ENCODE peak calls at places on chromosome 19, in seven cellular contexts. G is sigmoid colon, F is HCT116, V is SK-N-SH, I is stomach, C is transverse colon, E is H1. U is an unnamed sample. For H3K4me1, the result is how much of the 10 kb centered on the place peaks cover.

GRCh38 chr19:53780506-53780905 is 43.6 kb downstream of the NLRP12 start:
- DNase-seq in C (no peak), V (no peak), F (no peak), I (no peak), G (no peak), E (no peak), U (no peak)

GRCh38 chr19:7699422-7700127 is 2.4 kb downstream of the FCER2 start:
- DNase-seq in I (no peak), C (no peak), G (no peak), V (no peak), F (no peak), E (no peak), U (no peak)

GRCh38 chr19:16381756-16382401 is 57.3 kb downstream of the KLF2 start:
- DNase-seq in E (no peak), V (no peak), C (peak), G (peak), I (no peak), F (no peak), U (peak)

GRCh38 chr19:42352216-42352892 is 26.9 kb downstream of the MEGF8 start:
- DNase-seq in V (peak), F (no peak), C (no peak), I (no peak), G (no peak), E (no peak), U (no peak)

GRCh38 chr19:46524272-46524671 is 28.6 kb upstream of the PNMA8B start:
- DNase-seq in I (no peak), F (no peak), E (no peak), V (no peak), G (no peak), C (no peak), U (no peak)

GRCh38 chr19:49431330-49431749 is 6.2 kb downstream of the GFY start:
- DNase-seq in F (no peak), I (no peak), V (peak), C (no peak), G (no peak), E (no peak), U (no peak)

GRCh38 chr19:7927605-7928333 is 1.8 kb upstream of the CTXN1 start:
- DNase-seq in G (no peak), E (no peak), V (no peak), F (no peak), I (no peak), C (no peak), U (no peak)

GRCh38 chr19:48970139-48970766 is 5.1 kb downstream of the FTL start:
- DNase-seq in G (no peak), I (no peak), E (no peak), F (no peak), V (no peak), C (no peak), U (no peak)

GRCh38 chr19:34366670-34367423 is 1.9 kb downstream of the GPI start:
- DNase-seq in F (no peak), C (no peak), G (no peak), E (no peak), I (no peak), V (no peak), U (no peak)

GRCh38 chr19:16062789-16063188 is 13.5 kb upstream of the TPM4 start:
- DNase-seq in F (no peak), I (peak), G (no peak), C (peak), V (peak), E (peak), U (no peak)

GRCh38 chr19:41808663-41809566 is 12.5 kb downstream of the CEACAM3 start:
- DNase-seq in F (no peak), G (no peak), C (peak), I (peak), E (no peak), V (no peak), U (no peak)

GRCh38 chr19:31066385-31066784 is 282.9 kb downstream of the TSHZ3 start:
- DNase-seq in G (no peak), C (no peak), V (no peak), I (no peak), E (no peak), F (no peak), U (no peak)

GRCh38 chr19:17721821-17722220 is 2.5 kb downstream of the MAP1S start:
- DNase-seq in F (no peak), E (no peak), C (no peak), G (no peak), I (no peak), V (no peak), U (no peak)

GRCh38 chr19:6065685-6066365 is 44.5 kb downstream of the RFX2 start:
- DNase-seq in C (peak), G (no peak), F (no peak), E (no peak), I (no peak), V (no peak), U (no peak)

GRCh38 chr19:54096642-54097106 is 3.9 kb downstream of the OSCAR start:
- DNase-seq in I (no peak), E (peak), C (peak), V (no peak), F (peak), G (peak), U (no peak)

GRCh38 chr19:38559428-38560401 is 58.0 kb downstream of the MAP4K1 start:
- DNase-seq in C (no peak), E (no peak), V (no peak), G (no peak), I (no peak), F (no peak), U (no peak)

GRCh38 chr19:15636026-15636425 is 4.7 kb upstream of the CYP4F3 start:
- DNase-seq in C (no peak), G (no peak), F (no peak), V (no peak), I (no peak), E (no peak), U (no peak)

GRCh38 chr19:16342002-16342715 is 17.5 kb downstream of the KLF2 start:
- DNase-seq in I (no peak), V (no peak), E (no peak), C (peak), G (no peak), F (no peak), U (no peak)

GRCh38 chr19:33392341-33393285 is 19.1 kb downstream of the CEBPG start:
- DNase-seq in G (peak), C (peak), E (no peak), I (peak), V (peak), F (no peak), U (no peak)

GRCh38 chr19:19434483-19435045 is 29.1 kb downstream of the GATAD2A start:
- DNase-seq in I (no peak), E (no peak), G (peak), C (no peak), F (no peak), V (no peak), U (no peak)

GRCh38 chr19:42220751-42221097 is 612 bp downstream of the ZNF526 start:
- DNase-seq in E (no peak), C (no peak), F (no peak), G (no peak), V (no peak), I (no peak), U (no peak)

GRCh38 chr19:39971380-39971841 is 446 bp downstream of the PSMC4 start:
- DNase-seq in I (peak), C (no peak), F (no peak), V (no peak), E (no peak), G (peak), U (no peak)

GRCh38 chr19:3849092-3849491 is 19.7 kb downstream of the ZFR2 start:
- DNase-seq in C (peak), I (peak), V (peak), F (peak), E (no peak), G (no peak), U (no peak)

GRCh38 chr19:46416077-46416709 is 2.8 kb upstream of the CCDC8 start:
- DNase-seq in E (peak), F (peak), G (peak), I (peak), C (peak), V (peak), U (no peak)

GRCh38 chr19:50694815-50695145 is 24.8 kb downstream of the SHANK1 start:
- DNase-seq in I (no peak), E (no peak), G (no peak), F (no peak), C (no peak), V (no peak), U (no peak)

GRCh38 chr19:3389876-3390361 is 23.5 kb downstream of the NFIC start:
- DNase-seq in F (no peak), E (peak), V (no peak), I (peak), G (peak), C (no peak), U (no peak)

DNA sequence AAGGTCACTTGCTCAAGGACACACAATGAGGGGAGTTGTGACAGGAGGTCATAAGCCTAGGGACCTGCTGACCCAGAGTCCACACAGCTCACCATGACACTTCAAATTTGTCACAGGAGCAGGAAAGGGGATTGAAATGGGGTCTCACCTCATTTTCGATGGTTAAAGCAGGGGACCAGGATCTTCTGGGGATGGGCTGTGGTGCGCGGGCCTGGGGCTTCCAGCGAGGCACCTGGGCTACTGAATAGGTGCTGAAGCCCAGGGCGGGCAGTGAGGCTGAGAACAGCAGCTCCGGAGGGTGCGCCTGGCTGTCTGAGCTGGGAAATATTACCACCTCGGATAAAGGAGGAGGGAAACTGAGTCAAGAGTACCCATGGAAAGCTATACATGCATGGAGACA is 11.0 kb downstream of the MAN2B1 start:
- DNase-seq in G (no peak), E (no peak), V (no peak), F (no peak), I (no peak), C (no peak), U (no peak)
- TF ChIP-seq POLR2AphosphoS5 in G (no peak), E (no peak), V (no peak), F (no peak), I (no peak), C (no peak), U (no peak)

GRCh38 chr19:10501971-10502523 is 1.1 kb downstream of the KEAP1 start:
- DNase-seq in F (no peak), E (peak), I (peak), C (peak), G (peak), V (peak), U (no peak)
- H3K4me1 ChIP-seq in F (under half), E (under half), I (half or more), C (half or more), G (under half), V (under half), U (half or more)

GRCh38 chr19:29855087-29855486 is 43.3 kb downstream of the CCNE1 start:
- DNase-seq in F (no peak), E (peak), I (no peak), G (peak), V (no peak), C (no peak), U (no peak)

GRCh38 chr19:29858000-29858596 is 46.3 kb downstream of the CCNE1 start:
- DNase-seq in E (peak), F (no peak), C (peak), V (peak), G (peak), I (peak), U (no peak)

GRCh38 chr19:29858621-29859020 is 46.8 kb downstream of the CCNE1 start:
- DNase-seq in I (no peak), E (no peak), V (no peak), C (no peak), F (no peak), G (peak), U (no peak)

GRCh38 chr19:29854033-29854432 is 42.2 kb downstream of the CCNE1 start:
- DNase-seq in V (no peak), G (peak), F (no peak), E (no peak), I (no peak), C (no peak), U (no peak)

GRCh38 chr19:29855771-29856510 is 44.1 kb downstream of the CCNE1 start:
- DNase-seq in E (no peak), F (no peak), C (no peak), V (no peak), I (no peak), G (peak), U (no peak)
- TF ChIP-seq POLR2AphosphoS5 in E (no peak), F (no peak), C (no peak), V (no peak), I (no peak), G (no peak), U (no peak)

DNA sequence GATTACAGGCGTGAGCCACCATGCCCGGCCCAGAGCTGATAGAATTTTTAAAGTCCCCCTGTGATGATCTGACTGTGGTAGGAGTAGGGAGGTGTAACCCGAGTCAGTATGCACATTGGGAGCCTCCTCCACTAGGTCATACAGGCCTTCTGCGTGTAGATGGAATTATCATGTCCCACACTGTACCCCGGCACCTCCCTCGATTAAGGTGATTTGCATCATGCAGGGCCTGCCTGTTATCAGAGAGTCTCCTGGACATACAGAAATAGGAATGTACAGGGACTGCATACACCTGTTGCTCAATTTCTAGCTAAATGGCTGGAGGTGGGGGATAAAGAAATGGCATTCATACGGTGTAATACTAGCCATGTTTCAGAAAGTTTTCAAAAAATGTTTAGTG is 922 bp upstream of the ERVK3-1 start:
- DNase-seq in G (no peak), E (no peak), F (no peak), V (no peak), I (no peak), C (no peak), U (no peak)
- H3K4me1 ChIP-seq in G (under half), E (under half), F (under half), V (under half), I (under half), C (under half), U (under half)

GRCh38 chr19:36918090-36918489 is 2.0 kb downstream of the ZNF568 start:
- DNase-seq in C (no peak), I (no peak), V (no peak), E (no peak), F (no peak), G (no peak), U (no peak)

GRCh38 chr19:36916991-36917390 is 859 bp downstream of the ZNF568 start:
- DNase-seq in G (no peak), F (no peak), E (no peak), V (peak), C (no peak), I (no peak), U (no peak)

DNA sequence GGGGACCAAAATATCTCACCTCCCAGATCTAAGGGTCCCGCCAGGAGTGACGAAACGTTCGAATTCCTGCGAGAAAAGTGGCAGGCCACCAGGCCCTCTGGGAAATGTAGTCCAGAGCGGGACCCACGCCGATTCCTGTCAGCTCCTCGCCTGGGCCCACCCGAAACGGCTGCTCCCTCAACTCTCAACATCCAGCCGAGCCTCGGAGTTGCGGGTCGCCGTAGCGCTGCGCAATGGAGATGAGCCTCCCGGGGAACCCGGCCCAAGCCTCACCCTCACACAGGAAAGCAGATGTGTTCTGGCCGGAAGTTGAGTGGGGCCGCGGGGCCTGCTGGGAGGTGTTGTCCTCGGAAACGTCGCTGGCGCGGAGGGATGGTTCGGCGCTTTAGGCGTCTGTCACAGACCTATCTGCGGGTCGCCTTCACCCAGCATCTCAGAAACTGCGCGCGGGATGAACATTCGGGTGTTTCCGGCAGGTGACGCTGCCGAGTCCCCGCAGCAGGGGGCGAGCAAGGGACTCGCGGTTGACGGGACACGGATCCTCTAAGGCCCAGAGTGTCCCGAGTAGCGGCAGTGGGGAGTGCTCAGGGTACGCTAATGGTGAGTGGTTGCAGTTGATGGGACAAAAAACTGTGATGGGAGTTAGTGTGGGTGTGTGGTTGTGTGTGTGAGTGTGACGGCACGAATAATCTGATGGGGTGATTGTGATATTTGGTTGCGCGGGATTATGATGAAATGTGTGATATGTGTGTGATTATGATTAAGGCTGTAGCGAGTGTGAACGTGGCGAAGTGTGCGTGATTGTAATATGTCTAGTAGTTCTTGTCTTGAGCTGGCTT is at the start of the genes ZNF568 and ZNF829:
- DNase-seq in C (peak), V (peak), F (no peak), I (peak), E (peak), G (peak), U (peak)
- TF ChIP-seq POLR2AphosphoS5 in C (no peak), V (no peak), F (no peak), I (peak), E (peak), G (peak), U (peak)

GRCh38 chr19:2289714-2290435 is 7.9 kb upstream of the PEAK3 start:
- DNase-seq in C (peak), V (no peak), F (no peak), E (no peak), I (peak), G (no peak), U (no peak)

GRCh38 chr19:2286402-2287140 is 4.6 kb upstream of the PEAK3 start:
- DNase-seq in V (no peak), F (no peak), E (no peak), I (no peak), G (no peak), C (no peak), U (no peak)

GRCh38 chr19:2287585-2287984 is 5.6 kb upstream of the PEAK3 start:
- DNase-seq in V (no peak), G (no peak), F (no peak), E (no peak), C (no peak), I (no peak), U (no peak)

GRCh38 chr19:2288743-2289713 is 7.1 kb upstream of the PEAK3 start:
- DNase-seq in F (no peak), V (no peak), E (no peak), G (no peak), I (no peak), C (no peak), U (no peak)

GRCh38 chr19:2288010-2288742 is 6.2 kb upstream of the PEAK3 start:
- DNase-seq in V (no peak), F (no peak), I (no peak), E (no peak), C (no peak), G (no peak), U (no peak)
- H3K4me1 ChIP-seq in V (under half), F (under half), I (under half), E (under half), C (under half), G (under half), U (under half)

GRCh38 chr19:1648156-1648925 is 4.1 kb downstream of the TCF3 start:
- DNase-seq in V (no peak), E (no peak), F (no peak), I (no peak), C (peak), G (no peak), U (no peak)

GRCh38 chr19:1650627-1651009 is 1.8 kb downstream of the TCF3 start:
- DNase-seq in F (no peak), E (no peak), I (no peak), V (peak), G (no peak), C (no peak), U (no peak)

GRCh38 chr19:1651061-1651547 is 1.3 kb downstream of the TCF3 start:
- DNase-seq in E (peak), G (peak), I (no peak), V (peak), C (peak), F (no peak), U (no peak)

GRCh38 chr19:1648926-1649541 is 3.4 kb downstream of the TCF3 start:
- DNase-seq in V (no peak), F (no peak), G (no peak), I (no peak), C (peak), E (no peak), U (no peak)

GRCh38 chr19:1649706-1650626 is 2.4 kb downstream of the TCF3 start:
- DNase-seq in C (no peak), I (no peak), V (no peak), G (no peak), F (no peak), E (no peak), U (no peak)
- TF ChIP-seq POLR2AphosphoS5 in C (no peak), I (no peak), V (no peak), G (no peak), F (no peak), E (no peak), U (no peak)

GRCh38 chr19:694481-695349 is 537 bp downstream of the PRSS57 start:
- DNase-seq in E (no peak), C (no peak), V (no peak), I (no peak), G (no peak), F (no peak), U (no peak)

GRCh38 chr19:690203-690602 is 5.0 kb downstream of the PRSS57 start:
- DNase-seq in I (no peak), F (no peak), V (no peak), C (no peak), E (no peak), G (no peak), U (no peak)

DNA sequence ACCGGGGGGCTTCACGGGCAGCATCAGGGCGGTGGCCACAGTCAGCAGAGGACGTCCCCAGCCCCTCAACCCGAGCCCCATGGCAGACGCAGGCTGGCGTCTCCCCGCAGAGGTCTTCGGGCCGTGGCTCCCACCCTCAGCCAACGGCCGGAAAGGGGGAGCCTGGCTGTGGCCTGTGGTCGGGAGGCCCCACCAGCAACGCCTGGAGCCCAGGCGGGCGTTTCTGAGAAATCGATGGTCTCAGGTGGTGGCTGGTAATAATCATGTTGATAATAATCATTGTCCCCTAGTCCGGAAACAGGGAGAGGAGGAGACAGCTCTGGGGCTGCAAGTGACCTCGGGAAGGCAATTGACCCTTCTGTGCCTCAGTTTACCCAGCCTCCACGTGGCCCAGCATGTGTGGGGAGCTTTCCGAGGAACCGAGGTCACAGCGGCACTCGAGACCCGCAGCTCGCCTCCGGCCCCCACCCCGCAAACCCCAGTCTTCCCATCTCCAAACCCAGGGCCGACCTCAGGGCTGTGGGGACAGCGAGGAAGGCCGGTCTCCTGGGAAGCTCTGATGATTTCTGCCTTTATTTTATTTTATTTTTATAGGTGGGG is at the start of gene PRSS57:
- DNase-seq in E (no peak), I (no peak), F (no peak), C (no peak), G (no peak), V (no peak), U (no peak)
- H3K4me1 ChIP-seq in E (under half), I (under half), F (under half), C (under half), G (under half), V (under half), U (under half)